ENCODE peak calls at places on chromosomes 7 and 10, in five cellular contexts. W is GM23338, I is MM.1S, O is HCT116, J is GM23248. S is an unnamed sample. For H3K79me2, the result is how much of the 10 kb centered on the place peaks cover.

GRCh38 chr10:22597142-22597541 is 117.2 kb downstream of the PIP4K2A start:
- DNase-seq in W (no peak), I (no peak), O (no peak), J (no peak), S (no peak)

GRCh38 chr10:98378722-98379121 is 36.3 kb downstream of the PYROXD2 start:
- DNase-seq in W (no peak), I (no peak), O (no peak), J (peak), S (no peak)

GRCh38 chr7:107996072-107996824 is 6.7 kb downstream of the LAMB1 start:
- DNase-seq in W (no peak), I (no peak), O (no peak), J (peak), S (peak)

GRCh38 chr7:81611040-81611439 is 158.8 kb downstream of the HGF start:
- DNase-seq in W (peak), I (no peak), O (no peak), J (no peak), S (no peak)

GRCh38 chr7:84370114-84370513 is 175.5 kb upstream of the SEMA3A start:
- DNase-seq in W (no peak), I (no peak), O (no peak), J (no peak), S (peak)

GRCh38 chr10:131475803-131476202 is 164.3 kb upstream of the TCERG1L start:
- DNase-seq in W (no peak), I (no peak), O (no peak), J (no peak), S (no peak)

GRCh38 chr7:10436302-10436701 is 537.4 kb upstream of the PHF14 start:
- DNase-seq in W (no peak), I (no peak), O (no peak), J (no peak), S (no peak)

GRCh38 chr7:159144756-159145543 is at the start of gene VIPR2:
- DNase-seq in W (peak), I (no peak), O (no peak), J (no peak), S (no peak)

GRCh38 chr10:6567203-6567703 is 12.8 kb downstream of the PRKCQ start:
- DNase-seq in W (no peak), I (no peak), O (no peak), J (no peak), S (no peak)

GRCh38 chr7:7216279-7216678 is 33.9 kb downstream of the C1GALT1 start:
- DNase-seq in W (no peak), I (no peak), O (no peak), J (no peak), S (no peak)
- H3K79me2 ChIP-seq in W (half or more), I (half or more), O (under half), J (half or more), S (under half)

GRCh38 chr7:1243964-1244416 is 11.3 kb downstream of the UNCX start:
- DNase-seq in W (peak), I (no peak), O (no peak), J (no peak), S (no peak)

GRCh38 chr7:1242129-1242572 is 9.5 kb downstream of the UNCX start:
- DNase-seq in W (peak), I (no peak), O (no peak), J (no peak), S (no peak)

GRCh38 chr7:1243290-1243963 is 10.8 kb downstream of the UNCX start:
- DNase-seq in W (no peak), I (no peak), O (no peak), J (no peak), S (no peak)

GRCh38 chr7:1241510-1242128 is 8.9 kb downstream of the UNCX start:
- DNase-seq in W (peak), I (no peak), O (no peak), J (no peak), S (no peak)

GRCh38 chr7:1242601-1243289 is 10.1 kb downstream of the UNCX start:
- DNase-seq in W (peak), I (no peak), O (no peak), J (no peak), S (no peak)
- TF ChIP-seq EZH2 in W (peak), I (no peak), O (no peak), J (no peak), S (no peak)

GRCh38 chr7:6579446-6579845 is 2.2 kb downstream of the ZDHHC4 start:
- DNase-seq in W (peak), I (no peak), O (no peak), J (peak), S (peak)
- TF ChIP-seq EZH2phosphoT487 in W (no peak), I (no peak), O (no peak), J (no peak), S (no peak)

DNA sequence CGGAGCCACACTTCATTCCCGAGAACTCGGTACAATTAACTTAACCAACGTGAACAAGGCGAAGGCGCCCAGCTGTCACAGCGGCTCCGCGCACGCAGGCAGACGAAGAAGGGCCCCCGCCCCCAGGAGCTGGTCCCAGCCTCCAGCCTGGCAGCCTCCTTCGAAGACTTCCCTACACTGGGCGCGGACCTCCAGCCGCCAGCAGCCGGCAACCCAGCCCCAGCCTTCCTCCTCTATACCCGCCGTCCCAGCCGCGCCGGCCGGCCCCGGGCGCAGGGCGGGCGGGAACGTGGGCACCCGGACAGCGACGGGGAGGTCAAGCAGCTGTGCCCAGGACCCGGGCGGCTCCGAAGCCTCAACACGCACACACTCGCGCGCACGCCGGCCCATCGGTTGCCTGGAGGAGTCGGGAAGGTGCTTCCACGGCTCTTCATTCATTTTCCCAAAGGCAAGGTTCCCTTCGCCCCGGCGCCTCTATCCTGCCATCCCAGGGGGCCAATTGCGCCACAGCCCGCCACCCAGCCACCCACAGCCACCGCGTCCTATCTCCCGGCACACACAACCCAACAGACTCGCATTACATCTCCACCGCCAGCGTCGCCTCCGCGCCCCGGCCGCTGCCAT is 1.6 kb downstream of the CHST15 start:
- DNase-seq in W (peak), I (peak), O (no peak), J (peak), S (no peak)
- H3K79me2 ChIP-seq in W (under half), I (half or more), O (half or more), J (under half), S (half or more)

GRCh38 chr7:73437699-73438416 is 4.3 kb downstream of the FZD9 start:
- DNase-seq in W (peak), I (no peak), O (no peak), J (peak), S (no peak)

GRCh38 chr7:73437091-73437490 is 3.5 kb downstream of the FZD9 start:
- DNase-seq in W (no peak), I (no peak), O (no peak), J (no peak), S (no peak)

GRCh38 chr7:73436031-73436929 is 2.7 kb downstream of the FZD9 start:
- DNase-seq in W (no peak), I (no peak), O (no peak), J (peak), S (peak)

GRCh38 chr7:73439305-73439704 is 5.7 kb downstream of the FZD9 start:
- DNase-seq in W (no peak), I (no peak), O (no peak), J (no peak), S (no peak)

GRCh38 chr7:73438547-73439245 is 5.1 kb downstream of the FZD9 start:
- DNase-seq in W (no peak), I (no peak), O (no peak), J (peak), S (no peak)
- TF ChIP-seq EZH2 in W (no peak), I (no peak), O (no peak), J (no peak), S (no peak)

DNA sequence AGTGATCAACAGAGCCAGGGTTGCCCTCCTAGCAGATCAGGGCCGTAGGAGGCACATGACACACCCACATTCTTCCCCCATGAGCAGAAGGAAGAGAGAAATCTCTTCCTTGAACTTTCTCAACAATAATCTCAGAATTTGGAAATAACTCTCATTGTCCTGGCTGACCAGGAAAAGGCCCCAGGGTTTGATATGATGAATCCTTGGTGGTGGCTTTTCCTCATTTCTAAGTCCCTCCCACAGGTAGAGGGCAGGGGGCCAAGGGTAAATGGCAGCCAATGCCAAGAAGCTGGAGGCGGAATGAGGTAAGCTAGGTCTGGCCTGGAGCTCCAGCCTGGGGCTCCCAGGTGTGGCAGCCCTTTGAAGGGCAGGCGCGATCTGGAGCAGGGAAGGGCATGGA is 67.8 kb downstream of the GRB10 start:
- DNase-seq in W (no peak), I (no peak), O (no peak), J (peak), S (peak)
- TF ChIP-seq EZH2phosphoT487 in W (no peak), I (no peak), O (no peak), J (no peak), S (no peak)

GRCh38 chr7:74173866-74174605 is at the start of gene EIF4H:
- DNase-seq in W (peak), I (peak), O (peak), J (peak), S (peak)
- H3K79me2 ChIP-seq in W (under half), I (half or more), O (half or more), J (under half), S (half or more)

GRCh38 chr7:27130540-27131389 is at the start of gene HOXA4:
- DNase-seq in W (peak), I (no peak), O (no peak), J (peak), S (peak)
- TF ChIP-seq EZH2 in W (peak), I (no peak), O (no peak), J (no peak), S (no peak)

GRCh38 chr10:84158549-84158948 is 15.1 kb upstream of the GPR15LG start:
- DNase-seq in W (no peak), I (no peak), O (no peak), J (no peak), S (no peak)
- TF ChIP-seq EZH2phosphoT487 in W (no peak), I (no peak), O (no peak), J (no peak), S (no peak)

DNA sequence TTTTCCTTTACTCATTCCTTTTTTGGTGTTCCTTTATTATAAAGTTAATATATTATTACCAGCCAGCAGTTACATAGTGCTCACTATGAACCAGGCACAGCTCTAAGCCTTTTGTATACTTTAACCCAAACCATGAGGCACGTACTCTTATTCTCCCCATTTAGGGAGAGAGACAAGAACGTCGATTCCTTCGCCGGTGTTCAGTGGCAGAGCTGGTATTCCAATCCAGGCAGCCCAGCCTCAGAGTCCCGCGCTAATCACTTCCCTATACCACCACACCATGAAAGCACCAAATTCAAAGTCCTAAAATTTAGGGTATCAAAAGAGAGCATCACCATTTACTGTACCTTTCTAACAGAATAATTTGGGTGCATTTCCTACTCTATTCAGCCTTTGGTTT is 218.5 kb upstream of the KLF14 start:
- DNase-seq in W (peak), I (no peak), O (no peak), J (no peak), S (no peak)
- H3K79me2 ChIP-seq in W (under half), I (half or more), O (half or more), J (half or more), S (under half)